ENCODE peak calls at places on chromosome 19, in eight cellular contexts. R is epithelial cell of proximal tubule; V is CD8-positive, alpha-beta T cell; M is HCT116; X is dorsolateral prefrontal cortex; T is bronchial epithelial cell; A is Peyer's patch; O is HFF-Myc. G is an unnamed sample.

GRCh38 chr19:12994701-12995595 is at the start of gene NFIX:
- DNase-seq in R (no peak), X (no peak), T (no peak), O (no peak), A (peak; percentile 79), M (no peak), V (no peak), G (no peak)

GRCh38 chr19:4369109-4369887 is 25.9 kb downstream of the MPND start:
- DNase-seq in A (peak; percentile 91), M (no peak), X (no peak), R (no peak), T (peak; percentile 80), O (no peak), V (peak; percentile 57), G (no peak)

GRCh38 chr19:15161028-15161984 is 39.5 kb downstream of the NOTCH3 start:
- DNase-seq in A (peak; percentile 50), X (no peak), M (peak; percentile 35), V (no peak), T (no peak), R (no peak), O (no peak), G (no peak)

GRCh38 chr19:42255766-42256750 is 1.1 kb upstream of the ERF start:
- DNase-seq in O (no peak), X (peak; percentile 80), V (no peak), R (no peak), M (no peak), A (no peak), T (no peak), G (no peak)

GRCh38 chr19:615619-616018 is 17.7 kb downstream of the POLRMT start:
- DNase-seq in O (no peak), R (no peak), T (peak; percentile 7), V (no peak), A (no peak), M (no peak), X (no peak), G (no peak)

GRCh38 chr19:8352134-8352827 is 9.2 kb upstream of the KANK3 start:
- DNase-seq in M (no peak), X (no peak), R (no peak), O (no peak), A (no peak), V (no peak), T (no peak), G (no peak)

GRCh38 chr19:33064778-33065550 is at the start of gene RHPN2:
- DNase-seq in X (no peak), V (peak; percentile 3), T (no peak), O (no peak), M (peak; percentile 59), R (no peak), A (peak; percentile 87), G (no peak)

GRCh38 chr19:33460221-33460908 is 61.2 kb downstream of the PEPD start:
- DNase-seq in O (no peak), X (peak; percentile 3), A (peak; percentile 24), T (no peak), M (no peak), R (no peak), V (no peak), G (no peak)

GRCh38 chr19:58091251-58091995 is 6.6 kb downstream of the ZSCAN18 start:
- DNase-seq in R (no peak), V (no peak), X (no peak), O (no peak), T (no peak), M (no peak), A (no peak), G (no peak)

GRCh38 chr19:29191005-29191404 is 21.9 kb downstream of the UQCRFS1 start:
- DNase-seq in R (no peak), V (no peak), A (no peak), M (no peak), X (no peak), O (no peak), T (no peak), G (no peak)

GRCh38 chr19:516884-517424 is 9.7 kb downstream of the TPGS1 start:
- DNase-seq in V (no peak), A (no peak), M (no peak), X (no peak), T (no peak), R (no peak), O (no peak), G (no peak)

GRCh38 chr19:28396259-28396940 is 816.6 kb downstream of the UQCRFS1 start:
- DNase-seq in X (no peak), O (no peak), R (no peak), T (no peak), M (no peak), V (no peak), A (no peak), G (no peak)

GRCh38 chr19:12784394-12784870 is 6.9 kb upstream of the JUNB start:
- DNase-seq in A (no peak), O (no peak), T (no peak), R (no peak), V (no peak), M (no peak), X (no peak), G (no peak)

GRCh38 chr19:33279430-33280350 is 22.6 kb downstream of the CEBPA start:
- DNase-seq in X (no peak), V (no peak), M (no peak), R (no peak), O (no peak), T (no peak), A (no peak), G (no peak)

GRCh38 chr19:12996542-12997094 is 1.3 kb downstream of the NFIX start:
- DNase-seq in M (no peak), R (no peak), T (no peak), V (no peak), O (no peak), A (no peak), X (no peak), G (no peak)

GRCh38 chr19:34243876-34244578 is 10.3 kb upstream of the GARRE1 start:
- DNase-seq in V (no peak), R (no peak), T (no peak), X (no peak), M (no peak), A (no peak), O (no peak), G (no peak)

GRCh38 chr19:48370955-48371354 is 6.8 kb downstream of the SYNGR4 start:
- DNase-seq in V (no peak), A (no peak), R (no peak), T (no peak), O (no peak), M (no peak), X (no peak), G (no peak)

GRCh38 chr19:29837448-29837961 is 25.7 kb downstream of the CCNE1 start:
- DNase-seq in R (no peak), O (no peak), M (no peak), A (no peak), X (no peak), V (no peak), T (no peak), G (no peak)

GRCh38 chr19:35207391-35207871 is 21.1 kb downstream of the FAM187B start:
- DNase-seq in M (no peak), X (no peak), A (no peak), V (no peak), T (peak; percentile 15), O (no peak), R (no peak), G (no peak)

GRCh38 chr19:55554749-55555152 is 9.4 kb upstream of the SBK3 start:
- DNase-seq in T (no peak), A (no peak), O (no peak), R (no peak), X (no peak), V (no peak), M (no peak), G (peak; percentile 16)

GRCh38 chr19:14767466-14767971 is 10.8 kb downstream of the ADGRE2 start:
- DNase-seq in A (peak; percentile 21), O (no peak), V (no peak), T (no peak), R (no peak), X (no peak), M (no peak), G (no peak)

GRCh38 chr19:13892885-13893284 is 13.0 kb downstream of the BRME1 start:
- DNase-seq in X (no peak), M (no peak), O (no peak), A (no peak), T (no peak), R (no peak), V (no peak), G (no peak)

GRCh38 chr19:13208964-13209796 is 59.0 kb downstream of the IER2 start:
- DNase-seq in X (no peak), T (no peak), R (no peak), O (no peak), V (no peak), A (no peak), M (no peak), G (no peak)

DNA sequence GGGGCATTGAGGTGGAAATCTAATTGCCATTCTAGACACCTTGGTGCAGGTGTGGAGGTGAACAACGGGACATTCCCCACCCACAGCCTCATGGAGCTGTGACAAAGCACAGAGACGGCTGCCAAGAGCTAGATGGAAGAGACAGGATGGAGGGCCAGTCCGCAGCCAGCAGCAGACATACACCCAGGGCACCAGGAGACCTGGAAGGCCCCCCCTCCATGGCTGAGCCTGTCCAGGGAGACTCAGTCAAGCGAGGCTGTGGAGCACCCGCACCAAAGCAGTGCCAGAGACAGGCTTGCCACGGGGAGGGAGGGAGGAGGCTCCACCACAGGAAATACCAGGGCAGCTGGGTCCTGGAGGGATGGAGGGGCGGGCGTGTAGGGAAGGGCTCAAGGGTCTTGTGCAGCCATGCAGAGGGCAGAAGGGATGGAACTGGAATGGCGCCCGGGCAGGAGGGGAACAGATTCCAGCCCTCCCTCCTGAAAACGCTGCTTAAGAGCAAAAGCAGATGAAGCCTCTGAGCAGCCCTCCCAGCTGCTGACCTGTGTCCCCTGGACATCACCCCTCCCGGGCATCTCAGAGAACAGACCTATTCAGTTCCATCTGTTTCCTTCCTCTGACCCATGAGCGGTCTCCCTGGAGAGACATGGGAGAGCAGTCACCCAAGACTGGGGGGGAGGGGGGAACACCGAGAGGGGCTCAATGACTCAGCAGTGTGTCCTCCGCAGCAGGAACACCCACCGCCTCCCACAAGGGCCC is 14.4 kb downstream of the EPS15L1 start:
- DNase-seq in V (no peak), R (no peak), T (peak; percentile 24), A (no peak), X (no peak), O (no peak), M (no peak), G (no peak)
- H3K4me3 ChIP-seq in V (no peak overlapping the region), R (peak overlapping the region; percentile 42), T (no peak overlapping the region), A (peak overlapping the region; percentile 4), X (no peak overlapping the region), O (no peak overlapping the region), M (no peak overlapping the region), G (peak overlapping the region; percentile 18)

GRCh38 chr19:18059297-18059696 is 27.4 kb downstream of the IL12RB1 start:
- DNase-seq in R (no peak), X (no peak), A (no peak), T (no peak), O (no peak), V (no peak), M (no peak), G (no peak)
- TF ChIP-seq CTCF in R (no peak), X (no peak), A (no peak), T (no peak), O (no peak), V (no peak), M (no peak), G (no peak)

GRCh38 chr19:38004505-38005223 is 97.7 kb downstream of the SIPA1L3 start:
- DNase-seq in O (peak; percentile 98), M (peak; percentile 81), V (no peak), R (peak; percentile 92), X (peak; percentile 97), A (peak; percentile 83), T (peak; percentile 95), G (peak; percentile 76)
- H3K4me3 ChIP-seq in O (peak overlapping the region; percentile 40), M (peak overlapping the region; percentile 51), V (no peak overlapping the region), R (peak overlapping the region; percentile 39), X (peak overlapping the region; percentile 59), A (peak overlapping the region; percentile 33), T (peak overlapping the region; percentile 21), G (peak overlapping the region; percentile 44)

GRCh38 chr19:43371909-43372308 is 18.4 kb downstream of the CD177 start:
- DNase-seq in R (no peak), X (no peak), A (no peak), M (no peak), V (no peak), T (no peak), O (no peak), G (no peak)
- TF ChIP-seq CTCF in R (no peak), X (no peak), A (no peak), M (no peak), V (no peak), T (no peak), O (no peak), G (no peak)

G was measured in retinal pigment epithelial cell.